ENCODE peak calls at places on chromosomes 4 and X, in six cellular contexts. Z is tibial artery; N is endodermal cell; U is CD8-positive, alpha-beta T cell; S is astrocyte of the cerebellum; Q is AG09309. C is an unnamed sample.

GRCh38 chr4:71130827-71131603 is 137.6 kb downstream of the DCK start:
- DNase-seq in Z (no peak), N (no peak), U (no peak), S (no peak), Q (peak; percentile 59), C (peak; percentile 15)

GRCh38 chr4:95250544-95251137 is 298.1 kb downstream of the UNC5C start:
- DNase-seq in Z (no peak), N (no peak), U (no peak), S (no peak), Q (no peak), C (no peak)

GRCh38 chr4:48445704-48446103 is 37.4 kb upstream of the SLC10A4 start:
- DNase-seq in Z (no peak), N (no peak), U (no peak), S (no peak), Q (no peak), C (no peak)

GRCh38 chr4:142402156-142402555 is 443.9 kb downstream of the INPP4B start:
- DNase-seq in Z (no peak), N (no peak), U (no peak), S (no peak), Q (no peak), C (no peak)

GRCh38 chrX:115491766-115492165 is 69.2 kb upstream of the PLS3 start:
- DNase-seq in Z (no peak), N (no peak), U (no peak), S (no peak), Q (no peak), C (no peak)

GRCh38 chr4:54625391-54625790 is 32.4 kb upstream of the KIT start:
- DNase-seq in Z (no peak), N (no peak), U (no peak), S (peak; percentile 6), Q (peak; percentile 16), C (no peak)

GRCh38 chr4:161247831-161248230 is 916.0 kb downstream of the FSTL5 start:
- DNase-seq in Z (no peak), N (no peak), U (no peak), S (no peak), Q (no peak), C (no peak)

GRCh38 chrX:3231766-3232165 is 114.7 kb downstream of the MXRA5 start:
- DNase-seq in Z (no peak), N (no peak), U (no peak), S (no peak), Q (no peak), C (no peak)

GRCh38 chr4:22129454-22130075 is 181.0 kb upstream of the KCNIP4 start:
- DNase-seq in Z (no peak), N (peak; percentile 88), U (no peak), S (no peak), Q (peak; percentile 11), C (peak; percentile 2)

GRCh38 chr4:22174640-22175039 is 226.1 kb upstream of the KCNIP4 start:
- DNase-seq in Z (no peak), N (no peak), U (no peak), S (no peak), Q (no peak), C (no peak)

GRCh38 chr4:135949926-135950325 is 1582.4 kb downstream of the PCDH18 start:
- DNase-seq in Z (no peak), N (no peak), U (no peak), S (no peak), Q (no peak), C (no peak)

GRCh38 chrX:115693476-115693875 is 132.5 kb downstream of the PLS3 start:
- DNase-seq in Z (no peak), N (peak; percentile 72), U (no peak), S (no peak), Q (no peak), C (no peak)

GRCh38 chr4:154877110-154877760 is 96.2 kb downstream of the RBM46 start:
- DNase-seq in Z (no peak), N (no peak), U (no peak), S (no peak), Q (no peak), C (peak; percentile 16)

GRCh38 chr4:84733343-84734033 is 150.6 kb downstream of the CDS1 start:
- DNase-seq in Z (no peak), N (no peak), U (no peak), S (no peak), Q (no peak), C (no peak)

GRCh38 chr4:7581477-7581876 is 146.7 kb upstream of the PSAPL1 start:
- DNase-seq in Z (no peak), N (peak; percentile 93), U (peak; percentile 14), S (peak; percentile 5), Q (no peak), C (peak; percentile 29)

GRCh38 chr4:108540536-108540935 is 79.8 kb upstream of the RPL34 start:
- DNase-seq in Z (no peak), N (no peak), U (no peak), S (no peak), Q (no peak), C (no peak)

GRCh38 chrX:77447339-77448149 is at the start of gene FGF16:
- DNase-seq in Z (no peak), N (peak; percentile 66), U (no peak), S (no peak), Q (no peak), C (no peak)

GRCh38 chrX:41688835-41689234 is at the start of gene GPR34:
- DNase-seq in Z (no peak), N (no peak), U (no peak), S (no peak), Q (no peak), C (no peak)

GRCh38 chrX:17617794-17618193 is 119.5 kb upstream of the SCML1 start:
- DNase-seq in Z (no peak), N (no peak), U (no peak), S (no peak), Q (no peak), C (no peak)

GRCh38 chrX:10042055-10042454 is 74.9 kb downstream of the CLDN34 start:
- DNase-seq in Z (no peak), N (no peak), U (no peak), S (no peak), Q (no peak), C (no peak)

GRCh38 chrX:44580466-44580865 is 37.8 kb upstream of the FUNDC1 start:
- DNase-seq in Z (no peak), N (no peak), U (no peak), S (peak; percentile 0), Q (no peak), C (no peak)

GRCh38 chrX:119790977-119791436 is 423 bp downstream of the RPL39 start:
- DNase-seq in Z (peak; percentile 64), N (peak; percentile 47), U (peak; percentile 18), S (peak; percentile 11), Q (no peak), C (no peak)

GRCh38 chr4:47085661-47086060 is 54.3 kb downstream of the GABRB1 start:
- DNase-seq in Z (no peak), N (no peak), U (no peak), S (no peak), Q (no peak), C (no peak)

GRCh38 chr4:120263623-120264022 is 197.0 kb upstream of the MAD2L1 start:
- DNase-seq in Z (no peak), N (no peak), U (no peak), S (no peak), Q (no peak), C (no peak)

GRCh38 chr4:120261117-120261516 is 194.5 kb upstream of the MAD2L1 start:
- DNase-seq in Z (no peak), N (no peak), U (no peak), S (no peak), Q (no peak), C (no peak)

GRCh38 chr4:120266602-120267001 is 200.0 kb upstream of the MAD2L1 start:
- DNase-seq in Z (no peak), N (no peak), U (no peak), S (no peak), Q (no peak), C (no peak)
- TF ChIP-seq CTCF in Z (no peak), N (no peak), U (no peak), S (no peak), Q (no peak), C (no peak)

DNA sequence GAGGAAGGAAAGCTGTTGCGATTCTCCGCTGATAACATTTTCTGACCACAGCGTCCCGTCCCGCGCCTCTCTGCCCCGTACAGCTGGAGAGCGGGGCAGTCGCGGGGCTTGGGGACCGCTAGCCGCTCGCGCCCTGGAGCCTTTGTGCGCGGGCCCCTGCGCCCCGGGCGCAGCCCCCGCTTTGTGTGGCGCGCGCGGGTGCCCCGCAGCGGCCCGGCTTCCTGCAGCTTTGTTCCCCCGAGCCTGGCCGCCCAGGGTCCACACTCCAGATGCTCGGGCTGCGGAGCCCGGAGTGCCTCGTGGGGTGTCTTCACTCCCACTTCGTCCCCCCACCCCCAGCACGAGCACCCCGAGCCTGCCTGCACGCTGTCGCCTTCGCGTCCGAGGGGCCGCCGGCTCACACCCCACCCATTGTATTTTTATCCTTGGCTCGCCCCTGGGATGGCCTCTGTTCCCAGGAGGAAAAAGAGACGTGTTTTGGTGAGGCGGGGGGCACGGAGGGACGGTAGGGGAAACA is 535 bp downstream of the TMEM131L start:
- DNase-seq in Z (no peak), N (peak; percentile 68), U (peak; percentile 49), S (no peak), Q (no peak), C (no peak)
- H3K4me3 ChIP-seq in Z (peak overlapping the region; percentile 96), N (peak overlapping the region; percentile 85), U (peak overlapping the region; percentile 94), S (peak overlapping the region; percentile 87), Q (peak overlapping the region; percentile 65), C (peak overlapping the region; percentile 89)

DNA sequence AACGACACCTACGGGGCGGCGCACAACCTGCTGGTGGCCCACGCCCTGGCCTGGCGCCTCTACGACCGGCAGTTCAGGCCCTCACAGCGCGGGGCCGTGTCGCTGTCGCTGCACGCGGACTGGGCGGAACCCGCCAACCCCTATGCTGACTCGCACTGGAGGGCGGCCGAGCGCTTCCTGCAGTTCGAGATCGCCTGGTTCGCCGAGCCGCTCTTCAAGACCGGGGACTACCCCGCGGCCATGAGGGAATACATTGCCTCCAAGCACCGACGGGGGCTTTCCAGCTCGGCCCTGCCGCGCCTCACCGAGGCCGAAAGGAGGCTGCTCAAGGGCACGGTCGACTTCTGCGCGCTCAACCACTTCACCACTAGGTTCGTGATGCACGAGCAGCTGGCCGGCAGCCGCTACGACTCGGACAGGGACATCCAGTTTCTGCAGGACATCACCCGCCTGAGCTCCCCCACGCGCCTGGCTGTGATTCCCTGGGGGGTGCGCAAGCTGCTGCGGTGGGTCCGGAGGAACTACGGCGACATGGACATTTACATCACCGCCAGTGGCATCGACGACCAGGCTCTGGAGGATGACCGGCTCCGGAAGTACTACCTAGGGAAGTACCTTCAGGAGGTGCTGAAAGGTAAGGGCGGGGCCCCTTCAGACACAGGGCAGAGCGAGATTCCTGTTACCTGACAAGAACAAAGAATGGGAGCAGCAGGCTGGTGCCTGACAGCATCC is 11.7 kb downstream of the RPL9 start:
- DNase-seq in Z (peak; percentile 75), N (peak; percentile 91), U (peak; percentile 38), S (peak; percentile 11), Q (no peak), C (no peak)
- TF ChIP-seq CTCF in Z (no peak), N (peak; percentile 65), U (no peak), S (peak; percentile 31), Q (peak; percentile 13), C (peak; percentile 21)

DNA sequence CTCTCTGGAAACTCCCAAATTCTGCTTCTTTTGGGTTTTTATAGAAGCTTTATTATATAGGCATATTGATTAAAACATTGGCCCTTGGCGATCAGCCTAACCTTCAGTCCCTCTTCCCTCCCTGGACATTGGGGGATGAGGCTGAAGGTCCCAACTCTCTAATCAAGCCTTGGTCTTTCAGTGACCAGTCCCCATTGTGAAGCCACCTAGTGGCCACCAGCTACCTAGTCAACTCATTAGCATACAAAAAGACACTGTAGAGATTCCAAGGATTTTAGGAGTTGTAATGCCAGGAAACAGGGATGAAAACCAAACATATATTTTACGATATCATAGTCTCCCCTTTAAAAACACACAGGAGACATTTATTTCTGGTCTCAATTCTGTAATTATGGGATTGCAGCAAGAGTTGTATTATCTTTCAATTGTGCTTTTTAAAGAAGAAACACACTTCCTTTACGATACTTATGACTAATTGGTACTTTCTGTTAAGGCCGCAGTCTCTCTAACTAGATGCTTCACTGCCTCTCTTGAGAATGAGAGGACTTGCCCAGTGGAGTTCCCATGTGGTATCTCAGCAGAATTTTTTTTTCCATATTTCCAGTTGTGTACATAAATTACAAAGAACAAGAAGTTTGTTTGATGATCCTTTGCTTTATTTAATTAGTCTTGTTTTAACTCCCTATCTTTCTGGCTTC is 58.2 kb downstream of the WDR17 start:
- DNase-seq in Z (no peak), N (peak; percentile 73), U (no peak), S (no peak), Q (no peak), C (peak; percentile 1)
- H3K4me3 ChIP-seq in Z (no peak overlapping the region), N (no peak overlapping the region), U (no peak overlapping the region), S (no peak overlapping the region), Q (no peak overlapping the region), C (no peak overlapping the region)